ENCODE peak calls at places on chromosome 21, in eight cellular contexts. Q is Panc1, T is mucosa of descending colon, V is cardiac muscle cell, S is fibroblast of the aortic adventitia, H is AG10803, E is heart right ventricle, M is choroid plexus epithelial cell. R is an unnamed sample.

GRCh38 chr21:14877581-14878228 is 187.1 kb downstream of the NRIP1 start:
- DNase-seq in Q (no peak), T (peak), V (peak), S (peak), H (no peak), E (no peak), M (peak), R (peak)

GRCh38 chr21:25536752-25537151 is 70.5 kb downstream of the MRPL39 start:
- DNase-seq in Q (no peak), T (no peak), V (no peak), S (no peak), H (no peak), E (no peak), M (no peak), R (no peak)

GRCh38 chr21:17911628-17912027 is 92.5 kb upstream of the C21orf91 start:
- DNase-seq in Q (no peak), T (no peak), V (no peak), S (peak), H (peak), E (no peak), M (peak), R (peak)

GRCh38 chr21:40680311-40680710 is 166.6 kb downstream of the DSCAM start:
- DNase-seq in Q (no peak), T (no peak), V (no peak), S (no peak), H (no peak), E (no peak), M (no peak), R (no peak)

GRCh38 chr21:34345091-34345871 is 18.5 kb upstream of the KCNE2 start:
- DNase-seq in Q (no peak), T (no peak), V (peak), S (no peak), H (peak), E (peak), M (peak), R (no peak)

GRCh38 chr21:33948096-33948950 is 32.7 kb upstream of the ATP5PO start:
- DNase-seq in Q (no peak), T (peak), V (peak), S (no peak), H (peak), E (peak), M (no peak), R (peak)

GRCh38 chr21:45151484-45152115 is 77.2 kb downstream of the ADARB1 start:
- DNase-seq in Q (no peak), T (no peak), V (peak), S (no peak), H (no peak), E (no peak), M (no peak), R (no peak)

GRCh38 chr21:26137379-26138060 is 33.0 kb downstream of the APP start:
- DNase-seq in Q (peak), T (no peak), V (no peak), S (no peak), H (no peak), E (no peak), M (no peak), R (peak)

GRCh38 chr21:36460866-36461265 is 19.1 kb downstream of the CLDN14 start:
- DNase-seq in Q (no peak), T (no peak), V (no peak), S (no peak), H (no peak), E (no peak), M (no peak), R (no peak)

GRCh38 chr21:35026617-35027557 is 22.2 kb downstream of the RUNX1 start:
- DNase-seq in Q (no peak), T (peak), V (peak), S (peak), H (peak), E (peak), M (peak), R (peak)

GRCh38 chr21:22961248-22961647 is 1963.0 kb downstream of the NCAM2 start:
- DNase-seq in Q (no peak), T (no peak), V (no peak), S (no peak), H (no peak), E (no peak), M (no peak), R (no peak)

GRCh38 chr21:33971492-33972013 is 55.9 kb upstream of the ATP5PO start:
- DNase-seq in Q (peak), T (no peak), V (peak), S (no peak), H (peak), E (no peak), M (peak), R (peak)

GRCh38 chr21:45026833-45027232 is 47.5 kb upstream of the ADARB1 start:
- DNase-seq in Q (no peak), T (no peak), V (no peak), S (no peak), H (no peak), E (no peak), M (no peak), R (no peak)

GRCh38 chr21:34707876-34708325 is 39.1 kb downstream of the CLIC6 start:
- DNase-seq in Q (no peak), T (no peak), V (no peak), S (no peak), H (no peak), E (no peak), M (no peak), R (no peak)

GRCh38 chr21:34926784-34927548 is 122.1 kb downstream of the RUNX1 start:
- DNase-seq in Q (no peak), T (peak), V (peak), S (peak), H (peak), E (no peak), M (peak), R (no peak)

GRCh38 chr21:17794631-17795030 is 24.5 kb downstream of the C21orf91 start:
- DNase-seq in Q (no peak), T (no peak), V (no peak), S (no peak), H (no peak), E (no peak), M (no peak), R (no peak)

GRCh38 chr21:45373991-45374816 is 30.8 kb upstream of the COL18A1 start:
- DNase-seq in Q (no peak), T (no peak), V (no peak), S (no peak), H (no peak), E (no peak), M (no peak), R (no peak)

GRCh38 chr21:33198346-33199135 is 31.2 kb upstream of the IFNAR2 start:
- DNase-seq in Q (no peak), T (peak), V (peak), S (peak), H (peak), E (peak), M (no peak), R (no peak)

GRCh38 chr21:42489991-42490390 is 6.0 kb downstream of the RSPH1 start:
- DNase-seq in Q (no peak), T (no peak), V (no peak), S (no peak), H (no peak), E (no peak), M (no peak), R (no peak)

GRCh38 chr21:41682719-41683179 is 84.1 kb downstream of the RIPK4 start:
- DNase-seq in Q (no peak), T (no peak), V (no peak), S (no peak), H (no peak), E (no peak), M (no peak), R (peak)

GRCh38 chr21:36330904-36331303 is 10.9 kb downstream of the MORC3 start:
- DNase-seq in Q (no peak), T (peak), V (peak), S (peak), H (peak), E (peak), M (peak), R (peak)

GRCh38 chr21:35932232-35932911 is 128.0 kb downstream of the SETD4 start:
- DNase-seq in Q (no peak), T (peak), V (peak), S (peak), H (peak), E (peak), M (peak), R (peak)

GRCh38 chr21:19922122-19922521 is 1076.1 kb upstream of the NCAM2 start:
- DNase-seq in Q (no peak), T (no peak), V (no peak), S (no peak), H (no peak), E (no peak), M (no peak), R (no peak)

GRCh38 chr21:36250423-36251075 is 69.4 kb upstream of the MORC3 start:
- DNase-seq in Q (no peak), T (no peak), V (no peak), S (no peak), H (no peak), E (no peak), M (no peak), R (no peak)

GRCh38 chr21:34112316-34113033 is 39.1 kb downstream of the MRPS6 start:
- DNase-seq in Q (no peak), T (no peak), V (peak), S (no peak), H (peak), E (no peak), M (no peak), R (no peak)

GRCh38 chr21:42703173-42703908 is 49.9 kb downstream of the PDE9A start:
- DNase-seq in Q (no peak), T (no peak), V (no peak), S (no peak), H (no peak), E (no peak), M (no peak), R (no peak)

GRCh38 chr21:34072145-34073031 is 990 bp upstream of the MRPS6 start:
- DNase-seq in Q (no peak), T (peak), V (no peak), S (no peak), H (peak), E (peak), M (no peak), R (peak)

GRCh38 chr21:35203093-35204021 is 154.3 kb upstream of the RUNX1 start:
- DNase-seq in Q (no peak), T (no peak), V (peak), S (peak), H (peak), E (no peak), M (peak), R (no peak)

GRCh38 chr21:36704281-36704957 is 5.5 kb downstream of the SIM2 start:
- DNase-seq in Q (no peak), T (no peak), V (no peak), S (no peak), H (no peak), E (no peak), M (no peak), R (no peak)

GRCh38 chr21:33434770-33435360 is 31.7 kb downstream of the IFNGR2 start:
- DNase-seq in Q (no peak), T (no peak), V (peak), S (peak), H (peak), E (peak), M (peak), R (peak)

GRCh38 chr21:34808569-34809204 is 139.9 kb downstream of the CLIC6 start:
- DNase-seq in Q (no peak), T (no peak), V (peak), S (peak), H (peak), E (no peak), M (peak), R (peak)

DNA sequence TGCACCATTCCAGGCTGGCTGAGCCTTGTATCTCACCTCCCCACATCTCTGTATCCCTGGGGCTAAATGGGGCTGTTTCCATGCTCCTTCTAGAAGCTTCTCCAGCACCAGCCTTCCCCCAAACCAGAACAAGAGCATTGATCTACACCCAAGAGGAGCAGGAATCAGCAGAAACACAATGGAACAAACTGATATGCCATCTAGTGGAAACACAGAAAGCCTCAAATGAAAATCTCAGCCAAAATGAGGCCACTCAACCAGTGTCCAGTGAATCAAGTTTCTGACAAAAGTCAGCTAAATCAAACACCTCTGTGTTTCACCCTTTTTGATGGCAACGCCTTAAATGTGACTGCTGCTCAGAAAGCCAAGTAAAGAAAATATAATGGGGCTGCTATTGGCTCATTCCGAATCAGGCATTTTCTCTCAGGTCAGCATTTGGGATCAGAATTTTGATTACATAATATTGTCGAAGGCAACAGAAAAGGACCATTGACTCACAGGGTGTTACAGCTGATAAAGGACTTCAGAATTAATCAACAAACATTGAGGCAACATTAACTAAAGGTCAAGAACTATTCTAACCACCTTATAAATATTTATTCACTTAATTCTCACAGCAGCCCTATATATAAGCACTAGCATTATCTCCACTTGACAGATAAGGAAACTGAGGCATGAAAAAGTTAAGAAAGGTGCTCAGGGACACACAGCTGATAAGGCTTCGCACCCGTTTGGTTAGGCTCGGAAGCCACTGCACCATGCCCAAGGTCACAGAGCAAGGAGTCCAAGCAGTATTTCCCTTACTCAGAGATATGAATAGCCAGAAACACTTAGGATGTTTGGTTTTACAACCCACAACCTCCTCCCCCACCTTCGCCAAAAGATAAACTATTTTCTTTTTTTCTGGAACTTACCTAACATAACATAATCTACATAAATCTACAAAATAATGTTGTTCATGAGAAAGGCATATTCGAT is 85.8 kb upstream of the KCNJ15 start:
- DNase-seq in Q (no peak), T (no peak), V (no peak), S (peak), H (no peak), E (no peak), M (peak), R (peak)
- TF ChIP-seq CTCF in Q (no peak), T (no peak), V (peak), S (peak), H (peak), E (no peak), M (peak), R (peak)

GRCh38 chr21:43916076-43916475 is 51.1 kb downstream of the AGPAT3 start:
- DNase-seq in Q (no peak), T (no peak), V (no peak), S (no peak), H (no peak), E (no peak), M (no peak), R (no peak)
- H3K4me3 ChIP-seq in Q (no peak), T (no peak), V (no peak), S (no peak), H (no peak), E (no peak), M (no peak), R (no peak)

DNA sequence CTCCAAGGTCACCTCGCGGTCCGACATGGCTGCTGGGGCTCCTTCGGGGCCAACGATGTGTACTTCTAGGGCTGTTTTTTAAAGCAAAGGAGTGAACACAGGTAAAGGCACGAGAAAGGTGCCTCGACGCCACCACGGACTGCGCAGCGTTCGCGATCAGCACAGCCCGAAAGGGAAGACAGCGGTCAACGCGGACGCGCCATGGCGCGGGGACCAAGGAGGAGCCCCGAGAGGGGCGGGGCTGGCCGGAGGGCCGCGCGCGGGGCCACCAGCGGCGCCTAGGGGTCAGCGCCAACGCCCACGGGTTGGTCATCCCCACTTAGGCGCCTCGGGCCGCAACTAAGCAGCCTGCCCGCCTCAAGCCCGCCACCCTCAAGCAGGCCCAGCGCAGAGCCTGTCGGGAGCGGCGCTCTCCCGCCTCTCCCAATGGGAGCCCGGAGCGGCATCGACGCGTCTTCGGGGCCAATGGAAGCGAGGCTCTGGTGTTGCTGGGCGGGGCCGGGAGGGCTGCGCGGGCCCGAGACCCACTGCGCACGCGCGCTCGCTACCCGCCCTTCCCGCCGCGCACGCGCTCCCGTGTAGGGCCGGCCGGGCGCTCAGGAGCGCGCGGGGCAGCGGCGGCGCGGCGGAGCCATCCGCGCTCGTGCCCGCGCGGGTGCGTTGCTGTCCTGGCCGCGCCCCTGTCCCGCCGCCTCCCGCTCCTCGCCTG is at the start of gene DIP2A:
- DNase-seq in Q (peak), T (peak), V (peak), S (peak), H (peak), E (peak), M (peak), R (peak)
- TF ChIP-seq CTCF in Q (no peak), T (no peak), V (peak), S (no peak), H (no peak), E (peak), M (no peak), R (no peak)

GRCh38 chr21:16169102-16169511 is 439.3 kb downstream of the USP25 start:
- DNase-seq in Q (no peak), T (no peak), V (no peak), S (peak), H (peak), E (no peak), M (peak), R (no peak)
- H3K4me3 ChIP-seq in Q (no peak), T (no peak), V (no peak), S (no peak), H (no peak), E (no peak), M (no peak), R (no peak)

DNA sequence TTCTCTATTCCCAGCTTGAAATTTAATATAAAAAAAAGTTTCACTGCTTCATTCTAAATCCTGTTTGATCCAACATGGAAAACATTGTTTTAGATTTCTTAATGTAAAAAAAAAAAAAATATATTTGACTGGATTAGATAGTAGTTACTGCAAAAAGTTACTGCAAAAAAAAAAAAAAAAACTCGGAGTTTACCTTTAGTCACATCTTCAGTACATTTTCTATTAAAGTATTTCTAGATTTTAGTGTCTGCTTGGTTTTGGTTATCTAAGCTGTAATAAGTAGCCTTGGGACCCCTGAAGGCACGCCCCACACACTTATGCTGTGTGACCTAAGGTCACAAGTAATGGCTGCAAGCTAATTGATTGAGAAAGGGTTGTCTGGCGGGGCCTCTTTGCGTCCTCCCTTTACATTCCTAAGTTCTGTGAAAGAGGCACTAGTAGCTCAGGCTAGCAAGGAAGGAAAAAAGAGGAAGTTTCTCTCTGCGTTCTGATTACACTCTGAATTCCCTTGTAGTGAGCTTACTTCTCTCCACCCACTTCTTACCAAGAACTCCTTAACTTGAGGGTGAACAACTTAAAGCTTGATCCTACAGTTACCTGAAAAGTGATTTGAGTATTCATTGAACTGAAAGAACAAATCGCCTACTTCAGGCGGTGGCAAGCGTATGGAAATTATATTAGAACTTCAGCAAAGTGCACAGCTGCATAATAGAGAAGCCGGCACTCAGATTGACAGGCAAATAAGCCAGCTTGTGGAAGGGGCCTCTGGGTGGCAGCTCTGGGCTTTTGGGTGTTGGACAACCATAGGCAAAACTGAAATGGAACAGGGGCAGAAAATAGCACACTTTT is 464.2 kb downstream of the USP25 start:
- DNase-seq in Q (no peak), T (peak), V (peak), S (peak), H (peak), E (peak), M (peak), R (peak)
- TF ChIP-seq CTCF in Q (peak), T (no peak), V (peak), S (peak), H (peak), E (peak), M (peak), R (peak)

GRCh38 chr21:31326478-31327247 is 17.4 kb downstream of the TIAM1 start:
- DNase-seq in Q (no peak), T (no peak), V (peak), S (peak), H (peak), E (no peak), M (no peak), R (no peak)
- H3K4me3 ChIP-seq in Q (peak), T (no peak), V (no peak), S (peak), H (no peak), E (no peak), M (no peak), R (no peak)

GRCh38 chr21:39096754-39097153 is 86.5 kb downstream of the PSMG1 start:
- DNase-seq in Q (no peak), T (no peak), V (no peak), S (no peak), H (no peak), E (no peak), M (no peak), R (no peak)

GRCh38 chr21:39094087-39094785 is 89.0 kb downstream of the PSMG1 start:
- DNase-seq in Q (no peak), T (no peak), V (no peak), S (no peak), H (no peak), E (no peak), M (no peak), R (no peak)

GRCh38 chr21:39095681-39096080 is 87.6 kb downstream of the PSMG1 start:
- DNase-seq in Q (no peak), T (no peak), V (no peak), S (no peak), H (no peak), E (no peak), M (no peak), R (no peak)

GRCh38 chr21:39093526-39093925 is 89.7 kb downstream of the PSMG1 start:
- DNase-seq in Q (no peak), T (no peak), V (no peak), S (no peak), H (no peak), E (no peak), M (no peak), R (no peak)

GRCh38 chr21:39094847-39095525 is 88.3 kb downstream of the PSMG1 start:
- DNase-seq in Q (no peak), T (no peak), V (peak), S (peak), H (peak), E (no peak), M (peak), R (no peak)
- TF ChIP-seq CTCF in Q (no peak), T (no peak), V (no peak), S (no peak), H (no peak), E (no peak), M (peak), R (no peak)

GRCh38 chr21:29196021-29196663 is 65.7 kb downstream of the MAP3K7CL start:
- DNase-seq in Q (peak), T (peak), V (peak), S (peak), H (peak), E (peak), M (peak), R (peak)
- H3K4me3 ChIP-seq in Q (peak), T (no peak), V (no peak), S (peak), H (peak), E (no peak), M (peak), R (no peak)